ENCODE peak calls at places on chromosomes 2 and 18, in six cellular contexts. One of them, this sample, is unnamed.

GRCh38 chr2:152445791-152446201 is 110.8 kb downstream of the FMNL2 start:
- DNase-seq in lower leg skin: no peak
- DNase-seq in psoas muscle: no peak
- DNase-seq in activated CD8-positive, alpha-beta T cell treated with anti-CD3 and anti-CD28 coated beads for 36 hours: no peak
- DNase-seq in HL-60: no peak
- DNase-seq in endodermal cell: no peak
- DNase-seq in this sample: no peak

GRCh38 chr2:222743263-222743865 is 71.9 kb downstream of the MOGAT1 start:
- DNase-seq in psoas muscle: no peak
- DNase-seq in activated CD8-positive, alpha-beta T cell treated with anti-CD3 and anti-CD28 coated beads for 36 hours: no peak
- DNase-seq in HL-60: peak
- DNase-seq in lower leg skin: no peak
- DNase-seq in endodermal cell: no peak
- DNase-seq in this sample: no peak

GRCh38 chr2:88614497-88615157 is 12.6 kb downstream of the EIF2AK3 start:
- DNase-seq in lower leg skin: no peak
- DNase-seq in activated CD8-positive, alpha-beta T cell treated with anti-CD3 and anti-CD28 coated beads for 36 hours: no peak
- DNase-seq in HL-60: no peak
- DNase-seq in endodermal cell: no peak
- DNase-seq in psoas muscle: no peak
- DNase-seq in this sample: peak

GRCh38 chr2:169108098-169108884 is 38.9 kb downstream of the DHRS9 start:
- DNase-seq in endodermal cell: no peak
- DNase-seq in psoas muscle: no peak
- DNase-seq in lower leg skin: no peak
- DNase-seq in activated CD8-positive, alpha-beta T cell treated with anti-CD3 and anti-CD28 coated beads for 36 hours: peak
- DNase-seq in HL-60: peak
- DNase-seq in this sample: no peak

GRCh38 chr2:67251741-67252140 is 145.4 kb upstream of the ETAA1 start:
- DNase-seq in activated CD8-positive, alpha-beta T cell treated with anti-CD3 and anti-CD28 coated beads for 36 hours: no peak
- DNase-seq in HL-60: no peak
- DNase-seq in psoas muscle: no peak
- DNase-seq in lower leg skin: no peak
- DNase-seq in endodermal cell: no peak
- DNase-seq in this sample: no peak

GRCh38 chr2:9950521-9951271 is 797 bp upstream of the GRHL1 start:
- DNase-seq in HL-60: peak
- DNase-seq in lower leg skin: peak
- DNase-seq in psoas muscle: peak
- DNase-seq in endodermal cell: peak
- DNase-seq in activated CD8-positive, alpha-beta T cell treated with anti-CD3 and anti-CD28 coated beads for 36 hours: peak
- DNase-seq in this sample: peak

GRCh38 chr2:105746177-105747080 is 1.7 kb downstream of the NCK2 start:
- DNase-seq in endodermal cell: peak
- DNase-seq in HL-60: peak
- DNase-seq in psoas muscle: peak
- DNase-seq in activated CD8-positive, alpha-beta T cell treated with anti-CD3 and anti-CD28 coated beads for 36 hours: peak
- DNase-seq in lower leg skin: peak
- DNase-seq in this sample: peak

GRCh38 chr18:36340232-36340631 is 42.7 kb downstream of the FHOD3 start:
- DNase-seq in psoas muscle: no peak
- DNase-seq in lower leg skin: no peak
- DNase-seq in endodermal cell: no peak
- DNase-seq in HL-60: no peak
- DNase-seq in activated CD8-positive, alpha-beta T cell treated with anti-CD3 and anti-CD28 coated beads for 36 hours: no peak
- DNase-seq in this sample: no peak

GRCh38 chr2:195029804-195030654 is 627.0 kb upstream of the SLC39A10 start:
- DNase-seq in psoas muscle: no peak
- DNase-seq in lower leg skin: no peak
- DNase-seq in activated CD8-positive, alpha-beta T cell treated with anti-CD3 and anti-CD28 coated beads for 36 hours: no peak
- DNase-seq in endodermal cell: no peak
- DNase-seq in HL-60: no peak
- DNase-seq in this sample: no peak

GRCh38 chr18:59621027-59621426 is 76.2 kb downstream of the CCBE1 start:
- DNase-seq in lower leg skin: no peak
- DNase-seq in endodermal cell: no peak
- DNase-seq in psoas muscle: no peak
- DNase-seq in activated CD8-positive, alpha-beta T cell treated with anti-CD3 and anti-CD28 coated beads for 36 hours: peak
- DNase-seq in HL-60: no peak
- DNase-seq in this sample: no peak

GRCh38 chr2:1717129-1717528 is 27.2 kb downstream of the PXDN start:
- DNase-seq in psoas muscle: no peak
- DNase-seq in endodermal cell: peak
- DNase-seq in activated CD8-positive, alpha-beta T cell treated with anti-CD3 and anti-CD28 coated beads for 36 hours: no peak
- DNase-seq in lower leg skin: peak
- DNase-seq in HL-60: no peak
- DNase-seq in this sample: no peak

GRCh38 chr2:129748250-129748649 is 231.2 kb upstream of the RAB6C start:
- DNase-seq in activated CD8-positive, alpha-beta T cell treated with anti-CD3 and anti-CD28 coated beads for 36 hours: no peak
- DNase-seq in psoas muscle: no peak
- DNase-seq in lower leg skin: peak
- DNase-seq in HL-60: no peak
- DNase-seq in endodermal cell: no peak
- DNase-seq in this sample: no peak

GRCh38 chr2:44016282-44016681 is 20.5 kb upstream of the LRPPRC start:
- DNase-seq in psoas muscle: peak
- DNase-seq in HL-60: peak
- DNase-seq in endodermal cell: peak
- DNase-seq in lower leg skin: no peak
- DNase-seq in activated CD8-positive, alpha-beta T cell treated with anti-CD3 and anti-CD28 coated beads for 36 hours: peak
- DNase-seq in this sample: peak

GRCh38 chr2:564471-565181 is 112.6 kb downstream of the TMEM18 start:
- DNase-seq in HL-60: no peak
- DNase-seq in lower leg skin: no peak
- DNase-seq in endodermal cell: no peak
- DNase-seq in psoas muscle: no peak
- DNase-seq in activated CD8-positive, alpha-beta T cell treated with anti-CD3 and anti-CD28 coated beads for 36 hours: no peak
- DNase-seq in this sample: no peak

GRCh38 chr2:46020416-46020815 is 276.8 kb upstream of the EPAS1 start:
- DNase-seq in lower leg skin: no peak
- DNase-seq in endodermal cell: no peak
- DNase-seq in HL-60: no peak
- DNase-seq in activated CD8-positive, alpha-beta T cell treated with anti-CD3 and anti-CD28 coated beads for 36 hours: no peak
- DNase-seq in psoas muscle: no peak
- DNase-seq in this sample: no peak

GRCh38 chr18:22286576-22286975 is 117.2 kb downstream of the GATA6 start:
- DNase-seq in lower leg skin: no peak
- DNase-seq in HL-60: no peak
- DNase-seq in endodermal cell: no peak
- DNase-seq in activated CD8-positive, alpha-beta T cell treated with anti-CD3 and anti-CD28 coated beads for 36 hours: no peak
- DNase-seq in psoas muscle: no peak
- DNase-seq in this sample: no peak

GRCh38 chr2:68284896-68285295 is 32.6 kb upstream of the PPP3R1 start:
- DNase-seq in endodermal cell: no peak
- DNase-seq in HL-60: peak
- DNase-seq in activated CD8-positive, alpha-beta T cell treated with anti-CD3 and anti-CD28 coated beads for 36 hours: no peak
- DNase-seq in lower leg skin: peak
- DNase-seq in psoas muscle: peak
- DNase-seq in this sample: no peak

GRCh38 chr2:28533021-28533420 is 37.2 kb downstream of the PLB1 start:
- DNase-seq in activated CD8-positive, alpha-beta T cell treated with anti-CD3 and anti-CD28 coated beads for 36 hours: no peak
- DNase-seq in psoas muscle: no peak
- DNase-seq in HL-60: no peak
- DNase-seq in lower leg skin: peak
- DNase-seq in endodermal cell: no peak
- DNase-seq in this sample: no peak

GRCh38 chr2:230602562-230603230 is 109.9 kb upstream of the CAB39 start:
- DNase-seq in endodermal cell: no peak
- DNase-seq in lower leg skin: no peak
- DNase-seq in psoas muscle: no peak
- DNase-seq in activated CD8-positive, alpha-beta T cell treated with anti-CD3 and anti-CD28 coated beads for 36 hours: peak
- DNase-seq in HL-60: peak
- DNase-seq in this sample: peak

GRCh38 chr2:188944442-188944841 is 29.7 kb upstream of the COL3A1 start:
- DNase-seq in activated CD8-positive, alpha-beta T cell treated with anti-CD3 and anti-CD28 coated beads for 36 hours: no peak
- DNase-seq in endodermal cell: no peak
- DNase-seq in lower leg skin: no peak
- DNase-seq in psoas muscle: no peak
- DNase-seq in HL-60: no peak
- DNase-seq in this sample: no peak

GRCh38 chr2:164143183-164143930 is 407.5 kb upstream of the FIGN start:
- DNase-seq in HL-60: no peak
- DNase-seq in endodermal cell: no peak
- DNase-seq in lower leg skin: no peak
- DNase-seq in psoas muscle: no peak
- DNase-seq in activated CD8-positive, alpha-beta T cell treated with anti-CD3 and anti-CD28 coated beads for 36 hours: no peak
- DNase-seq in this sample: no peak

GRCh38 chr18:23487738-23488625 is 15.3 kb upstream of the RMC1 start:
- DNase-seq in endodermal cell: no peak
- DNase-seq in lower leg skin: no peak
- DNase-seq in psoas muscle: no peak
- DNase-seq in activated CD8-positive, alpha-beta T cell treated with anti-CD3 and anti-CD28 coated beads for 36 hours: peak
- DNase-seq in HL-60: peak
- DNase-seq in this sample: peak

GRCh38 chr2:63249146-63249545 is 198.5 kb downstream of the OTX1 start:
- DNase-seq in psoas muscle: no peak
- DNase-seq in lower leg skin: no peak
- DNase-seq in activated CD8-positive, alpha-beta T cell treated with anti-CD3 and anti-CD28 coated beads for 36 hours: no peak
- DNase-seq in endodermal cell: no peak
- DNase-seq in HL-60: no peak
- DNase-seq in this sample: no peak

GRCh38 chr18:24271381-24272331 is 126.0 kb downstream of the OSBPL1A start:
- DNase-seq in HL-60: peak
- DNase-seq in endodermal cell: peak
- DNase-seq in psoas muscle: peak
- DNase-seq in lower leg skin: peak
- DNase-seq in activated CD8-positive, alpha-beta T cell treated with anti-CD3 and anti-CD28 coated beads for 36 hours: peak
- DNase-seq in this sample: peak

DNA sequence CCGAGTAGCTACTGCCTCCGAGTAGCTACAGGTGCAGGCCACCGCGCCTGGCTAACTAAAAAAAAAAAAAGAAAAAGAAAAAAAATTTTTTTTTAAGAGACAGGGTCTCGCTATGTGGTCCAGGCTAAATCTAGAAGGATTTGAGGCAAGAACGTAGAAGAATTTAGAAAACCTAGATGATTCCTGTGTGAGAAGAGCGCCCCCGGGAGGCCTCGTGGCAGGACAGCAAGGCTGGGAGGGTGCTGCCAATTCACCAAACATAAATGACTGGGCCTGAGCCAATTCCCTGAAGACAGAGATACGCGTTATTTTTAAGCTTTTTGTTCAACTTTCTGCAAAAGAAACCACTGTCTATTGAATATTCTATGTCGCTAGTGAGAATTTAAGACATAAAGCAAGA is 90.1 kb upstream of the TGFA start:
- DNase-seq in lower leg skin: no peak
- DNase-seq in psoas muscle: no peak
- DNase-seq in HL-60: peak
- DNase-seq in endodermal cell: peak
- DNase-seq in activated CD8-positive, alpha-beta T cell treated with anti-CD3 and anti-CD28 coated beads for 36 hours: peak
- DNase-seq in this sample: no peak
- TF ChIP-seq CTCF in lower leg skin: no peak
- TF ChIP-seq CTCF in psoas muscle: peak
- TF ChIP-seq CTCF in HL-60: peak
- TF ChIP-seq CTCF in endodermal cell: peak
- TF ChIP-seq CTCF in activated CD8-positive, alpha-beta T cell treated with anti-CD3 and anti-CD28 coated beads for 36 hours: peak
- TF ChIP-seq CTCF in this sample: peak

DNA sequence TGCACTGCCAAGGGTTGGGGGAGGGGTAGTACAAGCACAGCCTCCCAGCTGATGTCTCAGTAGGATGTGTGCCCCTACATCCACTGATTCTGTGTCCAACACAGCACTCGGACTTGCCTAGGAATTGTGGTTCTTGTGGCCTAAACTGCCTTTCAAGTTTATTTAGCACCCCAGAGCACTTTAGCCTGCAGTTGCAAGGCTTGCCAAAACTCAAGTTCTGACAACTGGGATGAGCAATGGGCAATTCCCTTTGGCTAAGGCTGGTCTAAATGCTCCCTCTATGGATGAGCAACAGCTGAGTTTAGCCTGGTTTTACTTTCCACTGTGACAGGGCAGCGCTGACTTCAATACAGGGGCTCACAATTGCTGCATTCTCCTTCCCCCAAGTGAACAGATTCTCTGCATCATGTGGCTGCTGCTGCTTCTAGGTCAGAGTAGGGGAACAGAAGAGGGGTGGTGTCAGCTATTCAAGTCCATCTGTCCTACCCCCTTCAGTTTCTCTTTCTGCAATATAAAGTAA is 471.5 kb downstream of the PIK3C3 start:
- DNase-seq in HL-60: no peak
- DNase-seq in activated CD8-positive, alpha-beta T cell treated with anti-CD3 and anti-CD28 coated beads for 36 hours: no peak
- DNase-seq in lower leg skin: no peak
- DNase-seq in psoas muscle: no peak
- DNase-seq in endodermal cell: no peak
- DNase-seq in this sample: no peak
- TF ChIP-seq CTCF in HL-60: no peak
- TF ChIP-seq CTCF in activated CD8-positive, alpha-beta T cell treated with anti-CD3 and anti-CD28 coated beads for 36 hours: no peak
- TF ChIP-seq CTCF in lower leg skin: no peak
- TF ChIP-seq CTCF in psoas muscle: no peak
- TF ChIP-seq CTCF in endodermal cell: no peak
- TF ChIP-seq CTCF in this sample: no peak

DNA sequence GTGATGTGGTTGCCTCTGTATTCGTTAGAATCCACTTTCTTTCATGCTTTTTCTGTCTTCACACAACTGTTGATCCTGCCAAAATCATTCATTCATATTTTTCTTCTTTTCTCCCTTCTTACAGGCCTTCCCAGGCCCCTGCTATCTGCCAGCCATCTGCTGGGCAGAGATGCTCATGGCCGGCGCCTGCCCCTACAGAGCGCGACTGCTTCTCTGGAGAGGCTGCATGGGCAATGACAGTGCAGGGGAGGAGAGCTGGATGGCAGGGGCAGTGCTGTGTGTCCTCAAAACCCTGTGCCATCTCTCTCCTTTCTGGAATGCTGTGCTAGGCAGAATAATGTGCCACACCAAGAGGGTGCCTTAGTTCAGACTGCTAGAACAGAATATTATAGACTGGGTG is 125.2 kb downstream of the INHBB start:
- DNase-seq in psoas muscle: no peak
- DNase-seq in activated CD8-positive, alpha-beta T cell treated with anti-CD3 and anti-CD28 coated beads for 36 hours: no peak
- DNase-seq in endodermal cell: peak
- DNase-seq in lower leg skin: peak
- DNase-seq in HL-60: no peak
- DNase-seq in this sample: no peak
- TF ChIP-seq CTCF in psoas muscle: no peak
- TF ChIP-seq CTCF in activated CD8-positive, alpha-beta T cell treated with anti-CD3 and anti-CD28 coated beads for 36 hours: no peak
- TF ChIP-seq CTCF in endodermal cell: no peak
- TF ChIP-seq CTCF in lower leg skin: no peak
- TF ChIP-seq CTCF in HL-60: no peak
- TF ChIP-seq CTCF in this sample: no peak

DNA sequence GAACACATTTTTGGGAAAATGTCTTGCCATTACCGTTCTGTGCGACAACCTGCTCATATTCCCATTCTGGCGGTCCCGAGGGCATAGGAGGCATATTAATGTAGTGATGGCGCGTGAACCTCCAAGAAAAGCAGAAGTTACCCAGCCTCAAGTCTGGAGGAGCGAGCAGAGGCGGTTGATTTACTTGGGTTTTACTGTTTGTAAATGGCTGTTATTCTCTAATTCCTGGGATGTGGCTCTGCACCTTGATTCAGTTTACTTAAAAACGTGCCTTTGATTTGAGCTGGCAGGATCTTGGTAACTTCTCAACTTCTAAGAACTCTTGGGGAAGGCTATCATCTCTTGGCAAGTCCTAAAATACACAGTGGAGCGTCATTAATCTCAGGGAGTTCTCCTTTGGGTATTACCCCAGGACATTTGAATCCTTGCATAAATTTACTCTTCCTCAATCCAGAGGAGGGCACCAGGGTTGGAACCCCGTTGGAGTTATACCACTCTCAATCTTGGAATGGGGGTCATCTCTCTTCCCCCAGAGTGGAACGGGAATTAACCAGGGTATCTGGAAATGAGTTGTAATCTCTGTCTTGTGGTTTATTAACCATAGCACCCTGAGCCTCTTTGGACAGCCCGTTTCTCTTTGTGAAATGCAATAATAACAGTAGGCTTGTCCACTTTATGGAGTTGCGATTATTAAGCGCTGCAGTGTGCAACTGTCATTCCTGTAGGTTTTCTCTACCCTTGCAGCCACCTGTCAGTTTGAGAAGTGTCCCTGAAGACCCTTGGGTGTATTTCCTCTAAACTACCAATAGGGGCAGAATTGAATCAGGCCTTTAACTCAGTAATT is 2.1 kb downstream of the HK2 start:
- DNase-seq in psoas muscle: no peak
- DNase-seq in HL-60: peak
- DNase-seq in endodermal cell: peak
- DNase-seq in activated CD8-positive, alpha-beta T cell treated with anti-CD3 and anti-CD28 coated beads for 36 hours: no peak
- DNase-seq in lower leg skin: no peak
- DNase-seq in this sample: peak
- TF ChIP-seq CTCF in psoas muscle: peak
- TF ChIP-seq CTCF in HL-60: peak
- TF ChIP-seq CTCF in endodermal cell: peak
- TF ChIP-seq CTCF in activated CD8-positive, alpha-beta T cell treated with anti-CD3 and anti-CD28 coated beads for 36 hours: peak
- TF ChIP-seq CTCF in lower leg skin: no peak
- TF ChIP-seq CTCF in this sample: peak

This sample was measured in GM20000.